ENCODE peak calls at places on chromosome 18, in six cellular contexts. Z is activated T-helper 1 cell treated with Interleukin-2 at 50 U/mL for 16 hours; M is stimulated activated naive CD8-positive, alpha-beta T cell treated with anti-CD3 and anti-CD28 coated beads, Interleukin-15, Interleukin-2, amounts not matched to agents 100 U/mL and 50 U/mL, for 24 hours; P is NCI-H1930; G is fibroblast of the conjunctiva; H is endothelial cell. N is an unnamed sample.

GRCh38 chr18:56009451-56009850 is 421.5 kb upstream of the TCF4 start:
- DNase-seq in Z (no peak), M (no peak), P (no peak), G (no peak), H (no peak), N (no peak)

GRCh38 chr18:596288-596881 is 403 bp upstream of the CLUL1 start:
- DNase-seq in Z (peak), M (no peak), P (peak), G (no peak), H (no peak), N (no peak)

GRCh38 chr18:21264651-21265050 is 22.6 kb downstream of the GREB1L start:
- DNase-seq in Z (no peak), M (no peak), P (peak), G (peak), H (no peak), N (no peak)

GRCh38 chr18:79480171-79480981 is 84.6 kb downstream of the NFATC1 start:
- DNase-seq in Z (no peak), M (no peak), P (no peak), G (no peak), H (no peak), N (no peak)

GRCh38 chr18:50297621-50298442 is 10.3 kb upstream of the CXXC1 start:
- DNase-seq in Z (no peak), M (peak), P (peak), G (peak), H (peak), N (no peak)

GRCh38 chr18:46756559-46757201 is at the start of gene ST8SIA5:
- DNase-seq in Z (no peak), M (peak), P (peak), G (no peak), H (peak), N (no peak)

GRCh38 chr18:61096231-61096630 is 237.0 kb upstream of the CDH20 start:
- DNase-seq in Z (no peak), M (no peak), P (no peak), G (no peak), H (no peak), N (no peak)

GRCh38 chr18:48173557-48173956 is 235.6 kb downstream of the ZBTB7C start:
- DNase-seq in Z (no peak), M (no peak), P (no peak), G (no peak), H (no peak), N (no peak)

GRCh38 chr18:77316641-77317040 is 67.0 kb downstream of the GALR1 start:
- DNase-seq in Z (no peak), M (no peak), P (no peak), G (no peak), H (no peak), N (no peak)

GRCh38 chr18:47513036-47513435 is 261.6 kb upstream of the SKOR2 start:
- DNase-seq in Z (no peak), M (no peak), P (no peak), G (no peak), H (no peak), N (no peak)

GRCh38 chr18:44945847-44946490 is 265.3 kb downstream of the SETBP1 start:
- DNase-seq in Z (no peak), M (no peak), P (peak), G (no peak), H (no peak), N (no peak)

GRCh38 chr18:8300749-8301148 is 308.5 kb upstream of the RAB12 start:
- DNase-seq in Z (no peak), M (no peak), P (no peak), G (no peak), H (no peak), N (no peak)

GRCh38 chr18:10032331-10032979 is 118.6 kb downstream of the VAPA start:
- DNase-seq in Z (no peak), M (peak), P (no peak), G (no peak), H (peak), N (no peak)

GRCh38 chr18:36012891-36013290 is 40.4 kb downstream of the RMP24 start:
- DNase-seq in Z (no peak), M (no peak), P (no peak), G (no peak), H (no peak), N (no peak)

N was measured in skeletal muscle cell.